ENCODE peak calls at places on chromosomes 12 and 14, in nine cellular contexts. Y is endothelial cell of umbilical vein, O is uterus, L is A549, V is Peyer's patch, N is esophagus squamous epithelium, C is upper lobe of left lung, U is breast epithelium, Z is stomach. B is an unnamed sample.

GRCh38 chr12:41981013-41981412 is 163.7 kb downstream of the GXYLT1 start:
- DNase-seq in Y (no peak), O (no peak), L (no peak), V (no peak), N (no peak), C (no peak), U (no peak), Z (no peak), B (no peak)

GRCh38 chr12:98418357-98419075 is 96.9 kb upstream of the TMPO start:
- DNase-seq in Y (peak; percentile 51), O (peak; percentile 74), L (peak; percentile 86), V (peak; percentile 88), N (peak; percentile 9), C (peak; percentile 87), U (peak; percentile 98), Z (peak; percentile 92), B (peak; percentile 62)

GRCh38 chr12:95848575-95849388 is 10.0 kb upstream of the SNRPF start:
- DNase-seq in Y (peak; percentile 80), O (no peak), L (peak; percentile 78), V (no peak), N (no peak), C (no peak), U (no peak), Z (peak; percentile 55), B (no peak)

GRCh38 chr14:22555573-22556011 is 33.4 kb downstream of the DAD1 start:
- DNase-seq in Y (no peak), O (no peak), L (no peak), V (peak; percentile 55), N (no peak), C (no peak), U (peak; percentile 13), Z (no peak), B (no peak)

GRCh38 chr14:29805415-29806123 is 122.1 kb downstream of the PRKD1 start:
- DNase-seq in Y (peak; percentile 65), O (peak; percentile 45), L (peak; percentile 48), V (no peak), N (no peak), C (no peak), U (no peak), Z (peak; percentile 73), B (peak; percentile 13)

GRCh38 chr14:89540830-89541470 is 123.9 kb upstream of the FOXN3 start:
- DNase-seq in Y (peak; percentile 32), O (no peak), L (peak; percentile 21), V (no peak), N (no peak), C (no peak), U (no peak), Z (no peak), B (no peak)

GRCh38 chr12:113052326-113052725 is 4.2 kb upstream of the DTX1 start:
- DNase-seq in Y (no peak), O (no peak), L (no peak), V (no peak), N (no peak), C (no peak), U (no peak), Z (no peak), B (no peak)

GRCh38 chr12:124861492-124861891 is 2.2 kb downstream of the SCARB1 start:
- DNase-seq in Y (peak; percentile 62), O (peak; percentile 29), L (peak; percentile 75), V (no peak), N (no peak), C (no peak), U (peak; percentile 90), Z (no peak), B (no peak)

GRCh38 chr14:65575389-65575788 is 162.9 kb downstream of the FUT8 start:
- DNase-seq in Y (no peak), O (no peak), L (no peak), V (no peak), N (no peak), C (no peak), U (no peak), Z (no peak), B (no peak)

GRCh38 chr12:2248901-2249381 is 196.2 kb downstream of the CACNA1C start:
- DNase-seq in Y (no peak), O (no peak), L (no peak), V (peak; percentile 65), N (no peak), C (no peak), U (no peak), Z (no peak), B (no peak)

GRCh38 chr12:89183985-89184435 is 168.3 kb downstream of the DUSP6 start:
- DNase-seq in Y (no peak), O (peak; percentile 20), L (peak; percentile 45), V (peak; percentile 49), N (no peak), C (no peak), U (peak; percentile 27), Z (no peak), B (no peak)

GRCh38 chr14:25518347-25518746 is 468.4 kb upstream of the STXBP6 start:
- DNase-seq in Y (no peak), O (no peak), L (no peak), V (no peak), N (no peak), C (no peak), U (no peak), Z (no peak), B (no peak)

GRCh38 chr12:76030378-76031080 is 1.0 kb downstream of the PHLDA1 start:
- DNase-seq in Y (peak; percentile 58), O (peak; percentile 34), L (peak; percentile 70), V (peak; percentile 57), N (no peak), C (peak; percentile 87), U (peak; percentile 28), Z (peak; percentile 41), B (no peak)

GRCh38 chr12:24600559-24600958 is 348.3 kb downstream of the BCAT1 start:
- DNase-seq in Y (no peak), O (no peak), L (no peak), V (no peak), N (no peak), C (no peak), U (no peak), Z (no peak), B (no peak)

GRCh38 chr14:20751963-20752562 is 6.4 kb downstream of the EDDM3A start:
- DNase-seq in Y (no peak), O (no peak), L (peak; percentile 17), V (no peak), N (no peak), C (no peak), U (no peak), Z (no peak), B (no peak)

GRCh38 chr12:11794311-11794710 is 144.8 kb downstream of the ETV6 start:
- DNase-seq in Y (no peak), O (no peak), L (no peak), V (no peak), N (no peak), C (no peak), U (peak; percentile 45), Z (no peak), B (no peak)
- TF ChIP-seq POLR2A in Y (no peak), O (no peak), L (no peak), V (no peak), N (no peak), C (no peak), U (no peak), Z (no peak), B (no peak)

DNA sequence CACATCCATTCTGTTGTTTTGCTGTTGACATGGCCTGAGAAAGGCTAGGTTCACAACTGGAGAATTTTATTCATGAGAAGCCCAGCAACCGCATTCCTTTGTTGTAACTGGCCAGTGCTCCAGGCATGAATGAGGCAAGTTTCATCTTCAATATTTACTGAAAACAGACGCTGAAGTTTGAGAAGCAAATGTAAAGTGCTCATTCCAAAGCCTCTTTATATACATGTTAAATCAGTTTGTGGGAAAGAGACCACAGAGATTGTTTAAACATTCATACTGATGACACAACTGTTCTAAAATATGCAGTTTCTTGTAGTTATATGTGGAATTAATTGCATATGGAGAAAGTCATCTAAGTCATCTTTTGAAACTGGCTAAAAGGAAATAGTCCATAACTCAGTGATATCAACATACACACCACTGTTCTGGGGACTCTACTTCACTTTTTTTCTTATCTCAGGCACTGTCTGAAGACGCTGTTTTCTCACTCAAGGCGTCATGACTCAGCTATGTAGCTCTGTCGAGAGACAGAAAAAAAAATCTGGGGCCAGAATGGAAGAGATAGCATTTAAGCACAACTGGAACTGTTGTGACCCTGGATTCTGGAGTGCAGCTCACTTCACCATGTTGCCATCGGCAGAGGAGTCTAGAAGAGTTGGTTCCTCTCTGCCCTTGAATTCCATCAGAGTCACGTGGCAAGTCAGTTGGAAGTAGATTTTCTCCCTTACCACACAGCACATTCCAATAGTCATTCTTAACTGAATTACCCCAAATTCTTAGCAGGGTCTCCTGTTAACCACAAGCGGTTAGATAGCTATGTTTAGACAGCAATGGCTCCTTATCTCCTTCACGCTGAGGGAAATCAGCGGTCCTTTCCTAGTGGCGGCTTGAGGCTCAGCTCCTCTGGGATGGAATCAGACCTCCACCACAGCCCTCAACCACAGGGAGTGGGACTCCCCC is 258.4 kb upstream of the HMGA2 start:
- DNase-seq in Y (peak; percentile 33), O (no peak), L (peak; percentile 17), V (no peak), N (no peak), C (no peak), U (no peak), Z (no peak), B (no peak)
- TF ChIP-seq POLR2A in Y (no peak), O (no peak), L (no peak), V (no peak), N (no peak), C (no peak), U (no peak), Z (no peak), B (no peak)

GRCh38 chr14:55701638-55702037 is 121.6 kb downstream of the KTN1 start:
- DNase-seq in Y (no peak), O (no peak), L (peak; percentile 33), V (no peak), N (no peak), C (no peak), U (no peak), Z (no peak), B (no peak)

GRCh38 chr14:55702501-55702900 is 122.5 kb downstream of the KTN1 start:
- DNase-seq in Y (no peak), O (no peak), L (no peak), V (no peak), N (no peak), C (no peak), U (no peak), Z (no peak), B (no peak)

GRCh38 chr14:55698051-55698450 is 118.0 kb downstream of the KTN1 start:
- DNase-seq in Y (no peak), O (no peak), L (peak; percentile 83), V (peak; percentile 72), N (no peak), C (no peak), U (no peak), Z (no peak), B (no peak)

GRCh38 chr14:55699131-55700057 is 119.4 kb downstream of the KTN1 start:
- DNase-seq in Y (peak; percentile 30), O (no peak), L (peak; percentile 92), V (no peak), N (no peak), C (no peak), U (peak; percentile 40), Z (no peak), B (peak; percentile 14)

GRCh38 chr14:55697358-55697985 is 117.5 kb downstream of the KTN1 start:
- DNase-seq in Y (no peak), O (no peak), L (peak; percentile 66), V (peak; percentile 73), N (no peak), C (no peak), U (no peak), Z (no peak), B (no peak)
- TF ChIP-seq POLR2A in Y (no peak), O (no peak), L (no peak), V (peak; percentile 43), N (no peak), C (no peak), U (no peak), Z (no peak), B (no peak)

GRCh38 chr12:64403708-64404469 is at the start of gene XPOT:
- DNase-seq in Y (peak; percentile 97), O (peak; percentile 95), L (peak; percentile 99), V (peak; percentile 96), N (peak; percentile 68), C (peak; percentile 98), U (peak; percentile 91), Z (peak; percentile 95), B (peak; percentile 94)
- TF ChIP-seq POLR2A in Y (peak; percentile 97), O (peak; percentile 60), L (peak; percentile 91), V (peak; percentile 29), N (no peak), C (peak; percentile 58), U (no peak), Z (no peak), B (peak; percentile 85)